ENCODE peak calls at places on chromosome 22, in ten cellular contexts. L is activated gamma-delta T cell treated with Interleukin-2 at 50 U/mL for 16 hours; C is tibial nerve; T is NCI-H1436; A is dermis blood vessel endothelial cell; X is cardiac fibroblast; R is activated T-cell treated with anti-CD3 and anti-CD28 coated beads for 48 hours; Q is CMK; V is SK-N-MC; K is activated CD8-positive, alpha-beta memory T cell treated with anti-CD3 and anti-CD28 coated beads for 1 hour. J is an unnamed sample.

GRCh38 chr22:30392661-30393321 is 4.0 kb upstream of the SEC14L2 start:
- DNase-seq in A (no peak), C (no peak), K (no peak), V (no peak), Q (no peak), L (no peak), T (no peak), X (no peak), R (no peak), J (no peak)

GRCh38 chr22:45164217-45165123 is 745 bp downstream of the NUP50 start:
- DNase-seq in A (peak), X (peak), K (peak), C (no peak), T (no peak), Q (no peak), R (peak), L (peak), V (no peak), J (no peak)

GRCh38 chr22:37517826-37518450 is 1.3 kb downstream of the CARD10 start:
- DNase-seq in Q (no peak), K (no peak), X (no peak), R (no peak), A (peak), L (no peak), C (no peak), T (no peak), V (no peak), J (no peak)

GRCh38 chr22:43945632-43946390 is 9.4 kb upstream of the SAMM50 start:
- DNase-seq in T (peak), A (peak), X (peak), V (no peak), Q (no peak), L (peak), K (no peak), C (no peak), R (peak), J (no peak)

GRCh38 chr22:19068784-19069271 is 53.4 kb downstream of the DGCR2 start:
- DNase-seq in C (no peak), A (no peak), Q (no peak), K (no peak), X (no peak), R (no peak), L (no peak), T (no peak), V (no peak), J (no peak)

GRCh38 chr22:18983120-18983651 is 47.1 kb upstream of the PRODH start:
- DNase-seq in K (no peak), Q (no peak), X (no peak), C (no peak), V (no peak), A (no peak), T (no peak), L (no peak), R (no peak), J (no peak)

GRCh38 chr22:18109410-18110193 is 1.0 kb upstream of the TUBA8 start:
- DNase-seq in R (no peak), C (no peak), A (no peak), L (no peak), K (no peak), Q (no peak), V (no peak), X (no peak), T (no peak), J (no peak)

GRCh38 chr22:36462475-36462790 is 19.0 kb downstream of the TXN2 start:
- DNase-seq in K (no peak), C (no peak), R (no peak), L (no peak), T (no peak), A (no peak), V (no peak), Q (no peak), X (no peak), J (no peak)

GRCh38 chr22:22584722-22585121 is 25.7 kb upstream of the PRAME start:
- DNase-seq in V (no peak), Q (no peak), R (no peak), C (no peak), X (no peak), K (no peak), A (no peak), T (no peak), L (no peak), J (no peak)

GRCh38 chr22:40044870-40045834 is 50.4 kb downstream of the FAM83F start:
- DNase-seq in Q (peak), K (peak), V (no peak), A (peak), X (no peak), L (peak), C (no peak), T (no peak), R (peak), J (no peak)

GRCh38 chr22:38423512-38424503 is 31.2 kb downstream of the KCNJ4 start:
- DNase-seq in X (no peak), R (no peak), L (no peak), T (no peak), K (no peak), C (no peak), Q (no peak), A (no peak), V (no peak), J (no peak)

GRCh38 chr22:27797793-27798525 is 3.6 kb downstream of the MN1 start:
- DNase-seq in X (no peak), T (no peak), K (no peak), A (no peak), C (no peak), R (no peak), V (no peak), L (no peak), Q (no peak), J (no peak)

GRCh38 chr22:42991010-42991651 is 23.8 kb downstream of the PACSIN2 start:
- DNase-seq in Q (no peak), K (no peak), L (no peak), A (peak), X (peak), C (no peak), V (no peak), T (no peak), R (no peak), J (no peak)

GRCh38 chr22:49228431-49229037 is 599.1 kb downstream of the BRD1 start:
- DNase-seq in L (no peak), T (no peak), R (no peak), A (no peak), Q (no peak), X (no peak), V (no peak), K (no peak), C (no peak), J (no peak)

GRCh38 chr22:50483977-50484853 is 2.4 kb upstream of the MIOX start:
- DNase-seq in A (no peak), V (no peak), L (no peak), K (no peak), T (no peak), X (no peak), Q (no peak), R (no peak), C (no peak), J (no peak)

GRCh38 chr22:23509571-23510302 is 70.4 kb downstream of the IGLL1 start:
- DNase-seq in T (peak), L (no peak), V (no peak), C (no peak), K (no peak), X (peak), Q (no peak), R (no peak), A (no peak), J (no peak)

GRCh38 chr22:43446881-43447280 is 35.1 kb downstream of the MPPED1 start:
- DNase-seq in K (no peak), Q (no peak), T (peak), C (no peak), R (no peak), L (no peak), A (peak), X (no peak), V (no peak), J (no peak)

GRCh38 chr22:29359469-29359868 is 28.9 kb downstream of the AP1B1 start:
- DNase-seq in R (no peak), L (no peak), A (peak), T (no peak), Q (no peak), V (no peak), C (no peak), K (no peak), X (peak), J (no peak)

GRCh38 chr22:46176508-46177003 is 26.2 kb downstream of the PPARA start:
- DNase-seq in V (no peak), A (no peak), L (no peak), T (no peak), C (no peak), X (no peak), R (no peak), Q (no peak), K (no peak), J (no peak)